ENCODE peak calls at places on chromosome 17, in ten cellular contexts. S is prostate gland, X is heart right ventricle, E is fibroblast of mammary gland, U is brain microvascular endothelial cell, W is uterus, O is tibial nerve, V is mammary epithelial cell, R is sigmoid colon, F is retinal pigment epithelial cell. C is an unnamed sample.

GRCh38 chr17:40621558-40621957 is 26.1 kb downstream of the SMARCE1 start:
- DNase-seq in V (no peak), E (no peak), X (no peak), S (no peak), O (no peak), U (no peak), F (no peak), W (no peak), R (no peak), C (no peak)

GRCh38 chr17:54903375-54903774 is 2.7 kb downstream of the TOM1L1 start:
- DNase-seq in O (no peak), W (no peak), V (no peak), E (peak), S (peak), X (peak), F (peak), R (no peak), U (no peak), C (no peak)

GRCh38 chr17:75238684-75239191 is 22.7 kb downstream of the GGA3 start:
- DNase-seq in E (peak), W (peak), O (no peak), X (peak), S (peak), U (peak), R (no peak), F (no peak), V (peak), C (no peak)

GRCh38 chr17:31448467-31449077 is 57.1 kb downstream of the RAB11FIP4 start:
- DNase-seq in O (no peak), V (no peak), R (no peak), S (no peak), X (no peak), E (peak), W (no peak), U (no peak), F (no peak), C (no peak)

GRCh38 chr17:17379197-17379991 is 76.2 kb downstream of the NT5M start:
- DNase-seq in O (no peak), E (peak), X (no peak), V (peak), W (no peak), S (no peak), F (no peak), R (no peak), U (no peak), C (no peak)

GRCh38 chr17:82942166-82943130 is 102.6 kb upstream of the ZNF750 start:
- DNase-seq in O (no peak), R (peak), F (no peak), X (no peak), S (no peak), V (no peak), E (no peak), U (no peak), W (peak), C (no peak)

GRCh38 chr17:77615672-77616242 is 342.7 kb upstream of the TNRC6C start:
- DNase-seq in E (no peak), W (peak), V (no peak), U (no peak), X (no peak), O (no peak), F (no peak), S (no peak), R (no peak), C (no peak)

GRCh38 chr17:57519199-57519598 is 225.9 kb downstream of the CCDC182 start:
- DNase-seq in E (no peak), S (no peak), V (peak), O (no peak), W (no peak), X (no peak), F (no peak), U (peak), R (no peak), C (no peak)

GRCh38 chr17:2090804-2091534 is 36.1 kb downstream of the HIC1 start:
- DNase-seq in R (peak), V (peak), S (no peak), F (no peak), W (peak), U (peak), X (peak), E (peak), O (peak), C (peak)

GRCh38 chr17:4490109-4490591 is 8.5 kb upstream of the SPNS2 start:
- DNase-seq in V (no peak), U (no peak), O (no peak), W (no peak), E (no peak), R (no peak), S (no peak), X (no peak), F (peak), C (no peak)

GRCh38 chr17:65634533-65634932 is 73.1 kb upstream of the AXIN2 start:
- DNase-seq in W (no peak), R (no peak), F (no peak), S (peak), V (no peak), X (no peak), E (no peak), U (no peak), O (no peak), C (no peak)

GRCh38 chr17:78588258-78589030 is 11.2 kb upstream of the DNAH17 start:
- DNase-seq in O (no peak), R (no peak), W (no peak), X (no peak), E (no peak), V (no peak), S (no peak), U (no peak), F (no peak), C (no peak)

GRCh38 chr17:51765558-51766145 is 392.9 kb downstream of the CA10 start:
- DNase-seq in X (no peak), S (no peak), U (no peak), O (no peak), F (no peak), V (no peak), R (no peak), W (no peak), E (no peak), C (no peak)

GRCh38 chr17:36183001-36183810 is 6.8 kb upstream of the TBC1D3B start:
- DNase-seq in R (peak), S (peak), E (peak), V (peak), U (peak), O (no peak), F (peak), W (peak), X (peak), C (peak)

GRCh38 chr17:8789743-8790142 is 9.4 kb downstream of the MFSD6L start:
- DNase-seq in U (no peak), S (no peak), W (no peak), F (no peak), V (no peak), R (no peak), X (no peak), E (no peak), O (no peak), C (peak)

GRCh38 chr17:18217412-18218015 is 7.9 kb upstream of the LLGL1 start:
- DNase-seq in O (peak), V (peak), F (no peak), U (peak), W (peak), X (peak), R (peak), E (peak), S (peak), C (peak)

GRCh38 chr17:46176975-46177374 is 16.3 kb downstream of the KANSL1 start:
- DNase-seq in F (no peak), W (no peak), S (no peak), E (no peak), X (no peak), R (no peak), O (no peak), V (no peak), U (no peak), C (no peak)

GRCh38 chr17:7214300-7215135 is 5.1 kb downstream of the DLG4 start:
- DNase-seq in R (peak), O (peak), W (peak), E (peak), S (peak), X (peak), V (peak), F (peak), U (peak), C (peak)

GRCh38 chr17:40778466-40778865 is 3.9 kb downstream of the KRT27 start:
- DNase-seq in X (no peak), E (no peak), W (no peak), V (peak), O (no peak), S (no peak), U (no peak), R (no peak), F (no peak), C (no peak)

GRCh38 chr17:4436381-4436780 is 2.6 kb downstream of the SPNS3 start:
- DNase-seq in V (no peak), U (no peak), O (no peak), S (no peak), W (no peak), R (no peak), E (no peak), X (no peak), F (no peak), C (no peak)

GRCh38 chr17:61897548-61898180 is 30.1 kb downstream of the INTS2 start:
- DNase-seq in R (no peak), W (no peak), V (no peak), X (no peak), S (no peak), O (no peak), U (no peak), F (peak), E (no peak), C (no peak)

GRCh38 chr17:71208111-71208704 is 912.6 kb upstream of the SOX9 start:
- DNase-seq in V (peak), W (no peak), E (peak), X (no peak), F (no peak), U (no peak), S (peak), O (no peak), R (no peak), C (no peak)

GRCh38 chr17:18988546-18989173 is 15.9 kb downstream of the FAM83G start:
- DNase-seq in E (no peak), X (no peak), O (no peak), F (no peak), W (no peak), U (no peak), S (no peak), R (no peak), V (no peak), C (no peak)

GRCh38 chr17:81926451-81927144 is 937 bp downstream of the MAFG start:
- DNase-seq in F (no peak), O (peak), V (peak), U (peak), X (peak), W (peak), R (peak), E (peak), S (peak), C (peak)

GRCh38 chr17:11628374-11628773 is 30.1 kb downstream of the DNAH9 start:
- DNase-seq in X (no peak), O (no peak), F (no peak), S (no peak), R (no peak), U (no peak), W (no peak), E (no peak), V (no peak), C (peak)

GRCh38 chr17:4476512-4477070 is 22.1 kb upstream of the SPNS2 start:
- DNase-seq in F (no peak), R (no peak), W (no peak), X (no peak), V (no peak), O (no peak), E (no peak), S (peak), U (no peak), C (no peak)

GRCh38 chr17:61532818-61533217 is 58.2 kb downstream of the NACA2 start:
- DNase-seq in X (no peak), R (no peak), E (no peak), U (no peak), O (no peak), S (no peak), W (no peak), V (no peak), F (no peak), C (no peak)

GRCh38 chr17:79874329-79874981 is 35.2 kb upstream of the CBX4 start:
- DNase-seq in E (peak), O (no peak), F (no peak), V (peak), S (no peak), W (no peak), R (no peak), X (no peak), U (peak), C (no peak)

GRCh38 chr17:31558748-31559646 is 167.5 kb downstream of the RAB11FIP4 start:
- DNase-seq in X (peak), W (peak), U (peak), V (peak), R (peak), E (peak), O (peak), S (peak), F (no peak), C (peak)

GRCh38 chr17:6069611-6070279 is 434 bp upstream of the WSCD1 start:
- DNase-seq in U (no peak), W (no peak), V (no peak), R (no peak), X (no peak), S (no peak), O (no peak), E (no peak), F (no peak), C (no peak)

GRCh38 chr17:34645636-34646035 is 66.3 kb downstream of the TMEM132E start:
- DNase-seq in O (no peak), E (no peak), W (no peak), F (no peak), S (no peak), V (no peak), X (no peak), U (no peak), R (no peak), C (no peak)

GRCh38 chr17:37512442-37513070 is 22.9 kb downstream of the DUSP14 start:
- DNase-seq in W (no peak), S (no peak), F (no peak), R (no peak), X (no peak), V (no peak), U (no peak), O (no peak), E (no peak), C (no peak)

DNA sequence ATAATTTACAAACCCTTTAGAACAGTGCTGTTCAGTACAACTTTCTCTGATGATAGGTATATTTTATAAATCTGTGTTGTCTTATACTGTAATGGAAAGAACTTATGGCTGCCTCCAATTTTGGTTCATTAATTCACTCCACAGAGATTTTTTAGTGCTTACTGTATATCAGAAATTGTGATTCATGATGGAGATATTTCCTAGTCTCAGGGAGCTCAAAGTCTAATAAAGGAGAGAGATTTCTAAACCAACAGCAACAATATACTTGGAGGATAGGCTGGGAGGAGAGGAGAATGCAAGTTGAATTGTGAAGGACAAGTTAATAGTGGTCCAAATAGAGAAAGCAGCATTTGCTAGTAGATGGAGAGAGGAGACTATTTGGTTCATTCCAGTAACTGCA is 63.5 kb downstream of the TANC2 start:
- DNase-seq in V (peak), F (no peak), X (no peak), O (no peak), W (no peak), S (no peak), E (peak), R (no peak), U (peak), C (no peak)
- H3K4me3 ChIP-seq in V (no peak), F (no peak), X (no peak), O (no peak), W (no peak), S (no peak), E (no peak), R (no peak), U (no peak), C (no peak)

GRCh38 chr17:27494192-27495091 is 38.2 kb downstream of the KSR1 start:
- DNase-seq in R (peak), E (peak), W (peak), V (peak), F (peak), X (peak), S (peak), O (peak), U (no peak), C (peak)
- H3K4me3 ChIP-seq in R (no peak), E (no peak), W (no peak), V (peak), F (no peak), X (no peak), S (peak), O (no peak), U (no peak), C (no peak)

DNA sequence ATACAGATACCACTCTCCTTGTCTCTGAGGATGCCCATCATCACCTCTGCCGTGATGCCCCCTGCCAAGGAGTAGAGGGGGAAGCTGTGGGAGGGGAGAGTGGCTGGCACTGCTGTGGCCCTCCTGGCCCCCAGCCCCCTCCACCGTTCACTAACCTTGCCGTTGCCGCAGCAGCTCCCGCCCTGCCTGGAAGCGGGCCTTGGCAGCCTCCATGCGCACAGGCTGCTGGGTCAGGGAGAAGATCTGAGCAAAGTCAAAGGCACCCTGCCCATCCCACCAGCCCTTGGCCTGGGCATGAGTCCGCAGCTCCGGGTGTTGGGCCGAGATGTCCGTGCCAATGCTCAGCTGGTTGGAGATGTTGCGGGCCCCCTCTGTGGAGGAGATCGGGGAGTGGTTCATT is 2.4 kb downstream of the SCRN2 start:
- DNase-seq in U (no peak), F (no peak), S (no peak), O (no peak), X (no peak), R (no peak), W (no peak), V (no peak), E (no peak), C (no peak)
- H3K4me3 ChIP-seq in U (no peak), F (no peak), S (no peak), O (no peak), X (no peak), R (no peak), W (no peak), V (no peak), E (no peak), C (no peak)

GRCh38 chr17:29179232-29180036 is 764 bp downstream of the MYO18A start:
- DNase-seq in V (peak), R (no peak), W (peak), F (no peak), O (no peak), S (peak), U (no peak), E (no peak), X (peak), C (peak)

GRCh38 chr17:29180051-29180787 is at the start of gene MYO18A:
- DNase-seq in X (peak), S (peak), F (no peak), V (peak), E (peak), W (peak), U (peak), R (peak), O (peak), C (no peak)

GRCh38 chr17:29177871-29178749 is 2.1 kb downstream of the MYO18A start:
- DNase-seq in R (no peak), F (no peak), U (no peak), S (no peak), W (no peak), O (no peak), X (no peak), E (no peak), V (peak), C (peak)

GRCh38 chr17:29177541-29177870 is 2.7 kb downstream of the MYO18A start:
- DNase-seq in X (no peak), V (no peak), R (no peak), W (no peak), F (no peak), U (no peak), O (no peak), E (no peak), S (no peak), C (no peak)

DNA sequence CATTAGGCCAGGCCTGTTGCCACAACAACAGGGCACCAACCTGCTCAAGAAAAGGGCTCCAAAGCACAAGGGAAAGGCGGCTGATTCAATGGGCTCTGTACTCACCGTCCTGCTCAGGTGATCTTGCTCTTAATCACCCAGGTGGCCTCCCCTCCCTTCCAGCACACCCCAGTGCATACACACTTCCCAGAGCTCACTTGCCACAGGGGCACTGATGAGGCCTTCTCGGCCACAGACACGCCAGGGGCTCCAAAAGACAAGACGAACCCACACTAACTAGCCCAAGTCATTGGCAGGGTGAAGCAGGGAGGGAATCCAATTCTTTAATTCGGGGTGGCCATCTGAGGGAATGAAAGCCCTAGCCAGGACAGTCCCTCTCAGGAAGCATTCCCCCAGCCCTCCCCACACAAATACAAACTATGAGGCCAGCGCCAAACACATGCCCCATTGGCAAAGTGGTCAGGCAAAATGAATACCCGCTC is 1.4 kb downstream of the MYO18A start:
- DNase-seq in X (no peak), W (no peak), V (peak), R (no peak), F (no peak), E (no peak), O (no peak), U (no peak), S (no peak), C (peak)
- H3K4me3 ChIP-seq in X (peak), W (peak), V (peak), R (no peak), F (peak), E (no peak), O (no peak), U (no peak), S (no peak), C (no peak)

GRCh38 chr17:58624751-58625150 is 67.1 kb downstream of the TEX14 start:
- DNase-seq in F (no peak), R (no peak), O (no peak), S (no peak), U (no peak), X (no peak), W (no peak), E (no peak), V (no peak), C (no peak)

GRCh38 chr17:58615768-58616659 is 75.8 kb downstream of the TEX14 start:
- DNase-seq in R (no peak), X (no peak), W (no peak), F (no peak), V (no peak), S (no peak), U (no peak), E (no peak), O (no peak), C (no peak)

GRCh38 chr17:58618336-58618735 is 73.5 kb downstream of the TEX14 start:
- DNase-seq in S (no peak), E (no peak), X (no peak), W (no peak), O (no peak), F (no peak), R (no peak), V (no peak), U (no peak), C (no peak)

GRCh38 chr17:58617563-58617962 is 74.3 kb downstream of the TEX14 start:
- DNase-seq in X (no peak), R (no peak), S (no peak), W (no peak), O (no peak), U (no peak), V (no peak), E (no peak), F (no peak), C (no peak)

DNA sequence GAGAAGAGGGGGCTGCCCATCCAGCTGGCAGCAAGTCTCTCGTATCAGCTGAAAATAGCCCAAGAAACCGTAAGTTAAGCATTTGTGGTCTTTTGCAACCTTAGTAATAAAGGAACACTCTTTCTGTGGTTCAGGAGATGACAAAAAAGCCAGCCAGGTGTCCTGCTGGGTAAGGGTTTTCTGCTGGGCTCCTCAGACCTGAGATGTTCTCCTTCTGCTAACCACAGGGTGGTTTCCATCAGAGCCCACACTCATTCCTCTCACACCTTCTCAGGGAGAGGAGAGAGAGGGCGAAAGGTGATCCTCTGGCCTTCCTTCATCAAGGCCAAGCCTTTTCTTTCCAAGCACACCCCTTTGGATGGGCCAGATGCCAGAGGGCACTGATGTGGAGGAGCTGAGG is 70.7 kb downstream of the TEX14 start:
- DNase-seq in O (no peak), W (no peak), U (no peak), E (no peak), V (no peak), R (no peak), S (no peak), F (no peak), X (no peak), C (no peak)
- H3K4me3 ChIP-seq in O (no peak), W (no peak), U (no peak), E (no peak), V (no peak), R (no peak), S (no peak), F (no peak), X (no peak), C (no peak)

GRCh38 chr17:43832976-43833829 is at the start of gene MPP3:
- DNase-seq in V (peak), U (peak), W (peak), O (peak), R (peak), X (peak), E (peak), S (peak), F (no peak), C (peak)
- H3K4me3 ChIP-seq in V (peak), U (peak), W (peak), O (peak), R (peak), X (peak), E (peak), S (peak), F (peak), C (peak)

C was measured in lower leg skin.